ENCODE peak calls at places on chromosomes 3 and 15, in five cellular contexts. T, N, D, G and V are unnamed samples.
A peak's percentile ranks its signal among the peaks of the same experiment; 100 is the strongest.

GRCh38 chr15:96460106-96460505 is 129.6 kb downstream of the NR2F2 start:
- DNase-seq in T (no peak), N (no peak), D (no peak), G (no peak), V (no peak)

GRCh38 chr15:86772369-86773059 is 692.8 kb downstream of the AGBL1 start:
- DNase-seq in T (peak; percentile 54), N (no peak), D (no peak), G (no peak), V (no peak)

GRCh38 chr15:62928242-62928995 is 114.1 kb upstream of the TPM1 start:
- DNase-seq in T (peak; percentile 37), N (no peak), D (peak; percentile 89), G (peak; percentile 42), V (peak; percentile 85)

GRCh38 chr15:47548986-47549385 is 168.3 kb upstream of the SEMA6D start:
- DNase-seq in T (no peak), N (no peak), D (no peak), G (no peak), V (no peak)

GRCh38 chr3:64502284-64502683 is 185.5 kb downstream of the ADAMTS9 start:
- DNase-seq in T (no peak), N (no peak), D (no peak), G (no peak), V (no peak)

GRCh38 chr3:125357032-125357658 is 18.0 kb downstream of the ZNF148 start:
- DNase-seq in T (peak; percentile 29), N (no peak), D (no peak), G (no peak), V (no peak)

GRCh38 chr3:195774917-195775316 is 36.8 kb downstream of the MUC4 start:
- DNase-seq in T (peak; percentile 50), N (peak; percentile 75), D (no peak), G (peak; percentile 41), V (no peak)

GRCh38 chr3:46695962-46696922 is 2.8 kb upstream of the ALS2CL start:
- DNase-seq in T (peak; percentile 54), N (no peak), D (peak; percentile 73), G (no peak), V (no peak)

GRCh38 chr3:155805204-155805801 is 775 bp downstream of the C3orf33 start:
- DNase-seq in T (no peak), N (peak; percentile 9), D (no peak), G (no peak), V (no peak)

GRCh38 chr15:76234337-76234889 is 76.9 kb downstream of the ETFA start:
- DNase-seq in T (no peak), N (no peak), D (no peak), G (peak; percentile 52), V (no peak)

GRCh38 chr3:106345353-106346027 is 476.7 kb upstream of the CBLB start:
- DNase-seq in T (peak; percentile 34), N (peak; percentile 39), D (peak; percentile 73), G (no peak), V (peak; percentile 97)

GRCh38 chr3:104646196-104646595 is 720.5 kb upstream of the ALCAM start:
- DNase-seq in T (no peak), N (no peak), D (no peak), G (no peak), V (no peak)

GRCh38 chr3:186044973-186045372 is 63.9 kb downstream of the ETV5 start:
- DNase-seq in T (no peak), N (no peak), D (no peak), G (no peak), V (no peak)

GRCh38 chr3:193791041-193792032 is 198.3 kb downstream of the OPA1 start:
- DNase-seq in T (peak; percentile 46), N (peak; percentile 64), D (peak; percentile 75), G (no peak), V (no peak)

GRCh38 chr3:163632677-163633076 is 1445.6 kb downstream of the SI start:
- DNase-seq in T (no peak), N (no peak), D (no peak), G (no peak), V (no peak)

GRCh38 chr3:156612906-156613305 is 58.0 kb upstream of the SSR3 start:
- DNase-seq in T (no peak), N (no peak), D (no peak), G (no peak), V (no peak)

GRCh38 chr3:138943724-138944131 is 3.2 kb downstream of the FOXL2 start:
- DNase-seq in T (no peak), N (no peak), D (no peak), G (no peak), V (no peak)

GRCh38 chr3:119937229-119937628 is 155.3 kb downstream of the NR1I2 start:
- DNase-seq in T (no peak), N (no peak), D (no peak), G (no peak), V (no peak)

GRCh38 chr3:32340639-32341365 is 50.9 kb upstream of the CMTM7 start:
- DNase-seq in T (no peak), N (no peak), D (no peak), G (no peak), V (no peak)

GRCh38 chr3:192273611-192274010 is 453.7 kb downstream of the FGF12 start:
- DNase-seq in T (no peak), N (peak; percentile 76), D (peak; percentile 25), G (no peak), V (no peak)

GRCh38 chr3:50675179-50676030 is 678 bp downstream of the DOCK3 start:
- DNase-seq in T (peak; percentile 54), N (peak; percentile 67), D (no peak), G (peak; percentile 79), V (no peak)

GRCh38 chr3:111335512-111335911 is 206.5 kb upstream of the CD96 start:
- DNase-seq in T (no peak), N (no peak), D (no peak), G (no peak), V (no peak)

GRCh38 chr15:29883126-29883525 is 60.9 kb upstream of the TJP1 start:
- DNase-seq in T (no peak), N (no peak), D (no peak), G (no peak), V (no peak)

GRCh38 chr3:11933529-11933928 is 70.7 kb upstream of the SYN2 start:
- DNase-seq in T (no peak), N (no peak), D (no peak), G (no peak), V (no peak)

GRCh38 chr3:47108546-47108945 is 55.4 kb downstream of the SETD2 start:
- DNase-seq in T (no peak), N (no peak), D (no peak), G (no peak), V (no peak)

GRCh38 chr3:150275946-150276345 is 132.2 kb upstream of the TSC22D2 start:
- DNase-seq in T (no peak), N (no peak), D (no peak), G (no peak), V (no peak)

GRCh38 chr3:99870712-99871111 is 53.0 kb downstream of the CMSS1 start:
- DNase-seq in T (no peak), N (no peak), D (no peak), G (no peak), V (no peak)
- H3K27me3 ChIP-seq in T (no peaks in the 10 kb centered on the region), N (no peaks in the 10 kb centered on the region), D (no peaks in the 10 kb centered on the region), G (no peaks in the 10 kb centered on the region), V (no peaks in the 10 kb centered on the region)

DNA sequence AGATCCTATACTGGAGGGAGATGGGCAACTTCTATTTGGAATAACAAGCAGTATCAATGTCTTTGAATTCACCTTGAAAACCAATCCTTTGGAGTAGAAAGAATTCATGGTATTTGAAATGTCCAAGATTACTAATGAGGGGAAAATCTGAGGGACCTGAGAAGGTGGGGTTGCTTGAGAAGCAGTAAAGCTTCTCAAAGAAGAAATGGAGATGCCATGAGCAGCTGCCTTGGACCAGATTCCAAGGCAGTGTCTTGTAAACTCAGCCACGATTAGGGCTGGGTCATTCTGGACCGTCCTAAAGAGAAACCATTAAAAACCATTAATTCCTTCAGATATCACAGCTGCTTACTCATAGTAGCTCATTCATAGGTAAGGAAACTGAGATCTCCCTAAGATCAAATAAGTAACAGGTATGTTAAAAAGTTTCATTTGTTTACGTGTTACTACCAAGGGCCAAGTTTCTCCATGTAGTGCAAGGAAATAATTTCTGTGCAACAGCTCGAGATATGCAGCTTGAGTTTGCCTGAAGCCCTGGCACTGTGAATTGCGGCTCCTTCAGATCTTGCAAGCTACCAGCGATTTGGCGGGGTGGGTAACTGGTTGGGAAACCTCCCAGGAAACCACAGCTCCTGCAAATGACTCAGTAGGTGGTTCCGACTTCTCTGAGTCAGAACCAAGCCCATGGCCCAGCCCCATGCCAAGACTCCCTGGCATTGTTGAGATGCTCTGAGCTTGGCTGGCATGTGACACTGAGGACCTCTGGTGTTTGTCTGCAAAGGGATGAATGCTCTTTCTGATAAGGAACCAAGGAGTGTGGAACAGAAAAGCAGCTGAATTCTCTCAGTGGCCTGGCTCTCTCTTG is 296.8 kb downstream of the RORA start:
- DNase-seq in T (no peak), N (peak; percentile 85), D (peak; percentile 93), G (no peak), V (no peak)
- TF ChIP-seq CTCF in T (peak; percentile 3), N (peak; percentile 64), D (peak; percentile 90), G (peak; percentile 14), V (no peak)

GRCh38 chr3:33932010-33932764 is 133.8 kb downstream of the PDCD6IP start:
- DNase-seq in T (no peak), N (no peak), D (no peak), G (no peak), V (no peak)

GRCh38 chr3:33931512-33931911 is 133.1 kb downstream of the PDCD6IP start:
- DNase-seq in T (no peak), N (no peak), D (no peak), G (no peak), V (no peak)

GRCh38 chr3:33921608-33922007 is 123.2 kb downstream of the PDCD6IP start:
- DNase-seq in T (no peak), N (no peak), D (peak; percentile 61), G (no peak), V (no peak)

GRCh38 chr3:33929813-33930212 is 131.4 kb downstream of the PDCD6IP start:
- DNase-seq in T (no peak), N (no peak), D (no peak), G (peak; percentile 26), V (no peak)

DNA sequence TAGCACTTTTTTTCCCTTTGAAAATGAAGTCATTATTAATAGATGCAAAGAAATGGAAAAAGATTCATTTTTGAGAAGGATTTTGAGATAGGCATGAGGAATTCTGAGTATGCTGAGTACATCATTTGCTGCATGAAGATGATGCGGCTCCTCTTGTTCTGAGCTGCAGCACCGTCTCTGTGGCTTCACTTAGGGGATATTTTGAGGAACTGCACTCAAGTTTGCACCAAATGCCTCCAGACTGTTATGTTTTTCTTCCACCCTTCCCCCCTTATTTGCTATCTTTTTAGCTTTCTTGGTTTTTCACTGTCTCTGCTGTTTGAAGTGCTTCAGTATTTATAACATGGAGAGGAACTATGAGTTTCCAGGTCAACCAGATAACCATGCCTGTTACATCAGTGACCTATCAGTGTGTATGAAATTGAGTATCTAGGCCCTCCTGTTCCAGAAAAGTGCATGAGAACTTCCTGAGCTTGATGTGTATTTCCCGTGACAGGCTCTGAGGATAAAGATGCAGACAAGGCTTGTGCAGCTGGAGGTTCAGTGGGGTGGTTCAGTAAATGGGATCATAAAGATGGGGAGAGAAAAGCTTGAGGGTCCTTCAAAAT is 128.7 kb downstream of the PDCD6IP start:
- DNase-seq in T (no peak), N (no peak), D (no peak), G (no peak), V (no peak)
- H3K27me3 ChIP-seq in T (no peaks in the 10 kb centered on the region), N (peaks cover 3% of the 10 kb centered on the region), D (peaks cover 41% of the 10 kb centered on the region), G (no peaks in the 10 kb centered on the region), V (no peaks in the 10 kb centered on the region)

DNA sequence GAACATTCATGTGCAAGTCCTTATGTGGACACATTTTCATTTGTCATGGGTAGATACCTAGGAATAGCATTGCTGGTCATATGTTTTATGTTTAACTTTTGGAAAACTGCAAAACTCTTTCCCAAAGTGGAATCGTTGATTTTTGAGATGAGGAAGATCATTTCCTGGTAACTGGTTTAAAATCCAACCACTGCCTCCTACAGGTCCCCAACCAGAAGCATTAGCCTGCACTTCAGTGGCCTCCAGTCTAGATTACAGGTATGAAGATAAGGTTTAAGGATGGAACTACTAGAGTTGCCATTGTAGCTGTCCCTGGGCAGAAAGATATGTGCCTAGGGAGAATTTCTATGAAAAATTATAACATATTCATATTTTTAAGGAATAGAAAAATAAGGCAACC is 48.7 kb upstream of the BHLHE40 start:
- DNase-seq in T (no peak), N (no peak), D (no peak), G (no peak), V (no peak)
- TF ChIP-seq CTCF in T (no peak), N (no peak), D (peak; percentile 21), G (peak; percentile 3), V (no peak)